ENCODE peak calls at places on chromosomes 2 and 18, in five cellular contexts. G, F, J, K and N are unnamed samples.

GRCh38 chr18:59437851-59438250 is 78.8 kb upstream of the LMAN1 start:
- DNase-seq in G (no peak), F (no peak), J (no peak), K (no peak), N (no peak)

GRCh38 chr2:216215991-216216390 is 106.8 kb downstream of the XRCC5 start:
- DNase-seq in G (no peak), F (no peak), J (no peak), K (no peak), N (no peak)

GRCh38 chr2:106332054-106332453 is 136.2 kb downstream of the RGPD3 start:
- DNase-seq in G (no peak), F (no peak), J (no peak), K (no peak), N (no peak)

GRCh38 chr2:9818097-9818496 is 25.2 kb upstream of the TAF1B start:
- DNase-seq in G (no peak), F (no peak), J (no peak), K (no peak), N (no peak)

GRCh38 chr2:216765810-216766259 is 70.5 kb upstream of the IGFBP5 start:
- DNase-seq in G (peak), F (no peak), J (no peak), K (no peak), N (no peak)

GRCh38 chr18:57801379-57802165 is 1.5 kb downstream of the ATP8B1 start:
- DNase-seq in G (no peak), F (no peak), J (peak), K (no peak), N (no peak)

GRCh38 chr2:110674620-110675555 is 3.0 kb downstream of the BUB1 start:
- DNase-seq in G (no peak), F (peak), J (no peak), K (no peak), N (no peak)

GRCh38 chr2:226524381-226524843 is 275.2 kb downstream of the IRS1 start:
- DNase-seq in G (peak), F (no peak), J (no peak), K (no peak), N (no peak)

GRCh38 chr2:148493822-148494563 is 150.6 kb upstream of the EPC2 start:
- DNase-seq in G (no peak), F (no peak), J (no peak), K (no peak), N (no peak)

GRCh38 chr2:20506281-20506685 is 59.4 kb downstream of the RHOB start:
- DNase-seq in G (no peak), F (no peak), J (no peak), K (no peak), N (no peak)

GRCh38 chr18:77133051-77133919 is 702 bp upstream of the MBP start:
- DNase-seq in G (peak), F (no peak), J (no peak), K (peak), N (peak)

GRCh38 chr2:164479460-164479859 is 141.8 kb downstream of the GRB14 start:
- DNase-seq in G (peak), F (no peak), J (peak), K (no peak), N (no peak)
- TF ChIP-seq CTCF in G (peak), F (no peak), J (peak), K (no peak), N (peak)

GRCh38 chr18:7784171-7784570 is 217.1 kb downstream of the PTPRM start:
- DNase-seq in G (peak), F (no peak), J (no peak), K (peak), N (no peak)

GRCh38 chr18:7793100-7793499 is 226.0 kb downstream of the PTPRM start:
- DNase-seq in G (no peak), F (no peak), J (no peak), K (no peak), N (no peak)

DNA sequence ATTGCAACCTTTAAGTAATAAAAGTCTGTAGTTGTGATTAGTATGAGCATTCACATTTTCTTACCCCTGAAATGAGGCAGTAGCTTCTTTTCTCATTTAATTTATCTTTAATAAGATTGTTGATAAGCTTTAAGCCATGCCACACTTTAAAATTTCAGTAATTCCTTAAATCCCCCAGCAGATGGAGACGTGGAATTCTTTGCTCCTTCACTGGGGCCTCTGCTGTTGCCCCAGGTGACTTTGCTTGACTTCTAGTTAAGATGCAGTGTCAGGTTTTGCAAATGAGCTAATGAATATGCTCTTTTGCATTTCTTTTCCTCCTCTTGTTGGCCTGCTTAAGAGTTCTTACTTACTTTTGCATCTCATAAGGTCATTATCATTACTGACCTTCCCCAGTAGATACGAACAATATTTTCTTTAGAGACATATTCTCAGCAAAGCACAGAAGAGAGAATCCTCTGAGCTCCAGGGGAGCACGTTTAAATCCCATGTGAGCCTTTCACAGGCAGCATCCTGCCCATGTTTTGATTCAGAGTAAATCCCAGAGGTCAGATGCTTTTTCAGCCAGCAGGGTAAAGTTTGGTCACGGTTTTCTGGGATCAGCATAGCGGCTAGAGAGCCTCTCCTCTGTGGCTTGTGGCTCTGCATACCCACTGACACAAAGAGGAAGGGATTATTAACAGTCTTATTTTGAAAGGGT is 222.9 kb downstream of the PTPRM start:
- DNase-seq in G (peak), F (no peak), J (no peak), K (no peak), N (no peak)
- TF ChIP-seq CTCF in G (peak), F (no peak), J (peak), K (peak), N (peak)

GRCh38 chr2:190637331-190637734 is 11.6 kb upstream of the NAB1 start:
- DNase-seq in G (no peak), F (no peak), J (no peak), K (no peak), N (no peak)

GRCh38 chr2:190636362-190636761 is 12.5 kb upstream of the NAB1 start:
- DNase-seq in G (no peak), F (no peak), J (no peak), K (no peak), N (no peak)

GRCh38 chr2:190634381-190634780 is 14.5 kb upstream of the NAB1 start:
- DNase-seq in G (no peak), F (no peak), J (no peak), K (no peak), N (no peak)

GRCh38 chr2:190637903-190638618 is 10.8 kb upstream of the NAB1 start:
- DNase-seq in G (no peak), F (no peak), J (no peak), K (no peak), N (no peak)

GRCh38 chr2:190635781-190636180 is 13.1 kb upstream of the NAB1 start:
- DNase-seq in G (no peak), F (no peak), J (no peak), K (no peak), N (no peak)
- TF ChIP-seq CTCF in G (no peak), F (no peak), J (no peak), K (no peak), N (no peak)

GRCh38 chr2:144159264-144159663 is 360.7 kb downstream of the ZEB2 start:
- DNase-seq in G (no peak), F (no peak), J (no peak), K (no peak), N (no peak)
- TF ChIP-seq CTCF in G (no peak), F (no peak), J (peak), K (no peak), N (peak)

DNA sequence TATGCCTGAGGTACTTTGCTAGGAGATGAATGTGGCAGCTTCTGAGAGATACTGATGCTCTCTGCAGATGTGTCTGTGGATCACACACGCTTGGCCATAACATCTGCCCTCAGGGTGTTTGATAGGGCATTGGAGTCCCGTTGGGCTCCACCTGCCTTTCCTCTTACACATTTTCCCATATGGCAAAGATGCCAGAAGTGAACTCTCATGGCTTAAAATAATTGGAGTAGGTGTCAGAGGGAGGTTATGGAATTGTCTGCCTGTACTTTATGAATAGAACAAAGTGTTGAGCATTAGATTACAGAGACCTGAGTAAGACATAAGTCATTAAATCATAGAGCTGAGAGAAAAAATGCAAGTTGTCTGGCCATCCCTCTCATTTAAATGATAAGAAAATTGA is 75.3 kb upstream of the PNPT1 start:
- DNase-seq in G (no peak), F (no peak), J (no peak), K (no peak), N (no peak)
- TF ChIP-seq CTCF in G (no peak), F (no peak), J (no peak), K (no peak), N (no peak)